ENCODE peak calls at places on chromosomes 3 and 15, in nine cellular contexts. S, X, M, C, Z, Q, K, Y and U are unnamed samples. For H3K4me1, the result is how much of the 10 kb centered on the place peaks cover.

GRCh38 chr15:38560456-38560926 is 4.1 kb downstream of the RASGRP1 start:
- DNase-seq in S (no peak), X (peak), M (no peak), C (no peak), Z (no peak), Q (peak), K (no peak), Y (no peak), U (no peak)

GRCh38 chr15:62365795-62366442 is 200.8 kb upstream of the C2CD4B start:
- DNase-seq in S (no peak), X (no peak), M (no peak), C (no peak), Z (no peak), Q (no peak), K (no peak), Y (no peak), U (peak)

GRCh38 chr3:4270726-4271125 is 32.4 kb upstream of the SETMAR start:
- DNase-seq in S (no peak), X (no peak), M (no peak), C (no peak), Z (no peak), Q (no peak), K (no peak), Y (no peak), U (no peak)

GRCh38 chr3:102259636-102260035 is 175.2 kb upstream of the ZPLD1 start:
- DNase-seq in S (no peak), X (no peak), M (no peak), C (no peak), Z (no peak), Q (no peak), K (no peak), Y (no peak), U (no peak)

GRCh38 chr15:82986442-82986780 is 401 bp downstream of the RAMAC start:
- DNase-seq in S (no peak), X (peak), M (no peak), C (no peak), Z (no peak), Q (no peak), K (no peak), Y (no peak), U (no peak)

GRCh38 chr15:66189291-66189690 is 64.3 kb downstream of the MEGF11 start:
- DNase-seq in S (no peak), X (no peak), M (no peak), C (no peak), Z (no peak), Q (no peak), K (no peak), Y (no peak), U (no peak)

GRCh38 chr3:69214241-69214640 is 91.8 kb upstream of the LMOD3 start:
- DNase-seq in S (no peak), X (no peak), M (no peak), C (no peak), Z (no peak), Q (no peak), K (no peak), Y (no peak), U (no peak)

GRCh38 chr15:71251548-71252035 is 136.3 kb downstream of the THSD4 start:
- DNase-seq in S (no peak), X (no peak), M (no peak), C (no peak), Z (peak), Q (no peak), K (no peak), Y (no peak), U (peak)

GRCh38 chr3:11613851-11614491 is 29.7 kb downstream of the VGLL4 start:
- DNase-seq in S (no peak), X (no peak), M (no peak), C (no peak), Z (no peak), Q (no peak), K (peak), Y (no peak), U (no peak)

GRCh38 chr3:179450321-179450720 is 949 bp downstream of the GNB4 start:
- DNase-seq in S (no peak), X (no peak), M (no peak), C (no peak), Z (no peak), Q (no peak), K (no peak), Y (no peak), U (no peak)

GRCh38 chr15:100241572-100242479 is 99.9 kb downstream of the ADAMTS17 start:
- DNase-seq in S (no peak), X (no peak), M (no peak), C (peak), Z (no peak), Q (no peak), K (no peak), Y (no peak), U (peak)

GRCh38 chr15:98025237-98025636 is 64.7 kb downstream of the ARRDC4 start:
- DNase-seq in S (no peak), X (no peak), M (no peak), C (no peak), Z (no peak), Q (peak), K (no peak), Y (no peak), U (no peak)

GRCh38 chr3:136818851-136819783 is at the start of gene SLC35G2:
- DNase-seq in S (peak), X (peak), M (peak), C (peak), Z (peak), Q (no peak), K (peak), Y (peak), U (peak)

GRCh38 chr15:67945951-67946700 is 106.3 kb upstream of the RNU6-1 start:
- DNase-seq in S (no peak), X (no peak), M (no peak), C (no peak), Z (no peak), Q (peak), K (no peak), Y (peak), U (peak)

GRCh38 chr15:36468746-36469145 is 110.7 kb upstream of the CDIN1 start:
- DNase-seq in S (no peak), X (no peak), M (no peak), C (no peak), Z (no peak), Q (no peak), K (no peak), Y (peak), U (no peak)

GRCh38 chr3:194814878-194815357 is 129.2 kb downstream of the FAM43A start:
- DNase-seq in S (no peak), X (no peak), M (no peak), C (no peak), Z (no peak), Q (no peak), K (no peak), Y (no peak), U (no peak)

DNA sequence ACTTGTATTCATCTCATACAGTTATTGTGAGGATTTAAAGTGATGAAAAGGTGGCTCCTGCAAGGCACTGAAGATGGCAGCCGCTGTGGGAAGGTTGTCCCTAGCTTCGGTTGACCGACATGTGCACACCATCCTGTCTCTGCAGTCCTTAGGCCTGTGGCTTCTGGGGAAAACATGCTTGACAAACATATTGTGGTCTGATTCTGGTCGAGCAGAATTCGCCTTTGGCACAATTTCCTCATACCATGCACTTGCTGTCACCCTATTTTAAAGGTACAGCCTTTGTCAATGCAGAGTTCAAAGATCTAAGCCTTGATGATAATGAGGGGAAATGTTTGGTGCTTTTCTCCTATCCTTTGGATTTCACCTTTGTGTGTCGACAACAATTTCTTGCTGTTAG is 50.9 kb downstream of the PRICKLE2 start:
- DNase-seq in S (no peak), X (no peak), M (no peak), C (no peak), Z (no peak), Q (no peak), K (no peak), Y (no peak), U (no peak)
- TF ChIP-seq CTCF in S (no peak), X (no peak), M (no peak), C (no peak), Z (no peak), Q (no peak), K (no peak), Y (no peak), U (no peak)

GRCh38 chr15:40328176-40328575 is 4.7 kb downstream of the INAFM2 start:
- DNase-seq in S (no peak), X (no peak), M (no peak), C (no peak), Z (no peak), Q (no peak), K (no peak), Y (no peak), U (no peak)

GRCh38 chr15:40325700-40326099 is 2.2 kb downstream of the INAFM2 start:
- DNase-seq in S (no peak), X (no peak), M (no peak), C (no peak), Z (no peak), Q (no peak), K (no peak), Y (no peak), U (no peak)

GRCh38 chr15:40325188-40325587 is 1.7 kb downstream of the INAFM2 start:
- DNase-seq in S (no peak), X (no peak), M (no peak), C (no peak), Z (no peak), Q (no peak), K (no peak), Y (no peak), U (no peak)

GRCh38 chr15:40328711-40329240 is 5.3 kb downstream of the INAFM2 start:
- DNase-seq in S (no peak), X (no peak), M (no peak), C (no peak), Z (no peak), Q (no peak), K (no peak), Y (no peak), U (no peak)

GRCh38 chr15:40327338-40327917 is 3.9 kb downstream of the INAFM2 start:
- DNase-seq in S (no peak), X (no peak), M (no peak), C (no peak), Z (no peak), Q (no peak), K (no peak), Y (no peak), U (no peak)
- H3K4me1 ChIP-seq in S (under half), X (under half), M (under half), C (under half), Z (under half), Q (half or more), K (under half), Y (half or more), U (under half)

DNA sequence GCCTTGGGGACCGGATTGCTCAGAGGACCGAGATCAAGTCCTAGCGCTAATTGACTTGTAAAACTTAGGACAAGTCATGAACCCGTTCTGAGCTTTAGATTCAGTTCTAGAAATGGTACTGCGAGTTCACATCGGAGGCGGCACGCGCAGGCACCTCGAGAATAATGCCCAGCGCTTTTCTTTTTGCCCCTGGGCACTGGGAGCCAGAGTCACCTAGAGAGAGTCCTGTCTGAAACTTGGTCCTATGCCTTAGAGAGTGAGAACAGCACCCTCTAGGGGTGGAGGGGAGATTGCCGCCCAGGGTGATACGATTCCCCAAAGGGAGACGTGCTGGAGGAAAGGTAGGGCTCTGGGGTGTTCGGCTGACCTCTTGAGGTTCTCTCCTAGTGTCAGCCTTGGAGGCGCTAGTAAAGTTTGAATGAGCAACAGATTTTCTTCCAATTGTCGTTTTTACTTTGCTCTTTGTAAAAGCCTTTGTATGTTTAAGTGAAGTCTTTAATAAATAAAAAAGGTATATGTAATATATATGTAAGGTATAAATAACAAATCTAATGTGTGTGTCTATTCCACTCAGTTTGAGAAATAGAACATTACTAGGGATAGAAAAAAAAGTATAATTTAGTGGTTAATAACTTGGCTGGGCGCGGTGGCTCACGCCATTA is 826 bp downstream of the EEF1AKMT4 start:
- DNase-seq in S (peak), X (peak), M (peak), C (peak), Z (peak), Q (peak), K (peak), Y (peak), U (peak)
- TF ChIP-seq CTCF in S (peak), X (peak), M (peak), C (peak), Z (peak), Q (peak), K (peak), Y (peak), U (peak)

GRCh38 chr3:83769791-83770663 is 1188.8 kb upstream of the CADM2 start:
- DNase-seq in S (no peak), X (no peak), M (no peak), C (no peak), Z (no peak), Q (no peak), K (no peak), Y (no peak), U (no peak)
- H3K4me1 ChIP-seq in S (under half), X (under half), M (under half), C (under half), Z (under half), Q (under half), K (under half), Y (under half), U (under half)

GRCh38 chr3:196523841-196524240 is 8.7 kb upstream of the SMCO1 start:
- DNase-seq in S (no peak), X (no peak), M (no peak), C (no peak), Z (no peak), Q (no peak), K (no peak), Y (no peak), U (no peak)

GRCh38 chr3:196519738-196520122 is 4.6 kb upstream of the SMCO1 start:
- DNase-seq in S (no peak), X (no peak), M (no peak), C (no peak), Z (no peak), Q (no peak), K (no peak), Y (no peak), U (peak)

GRCh38 chr3:196528639-196529233 is 13.6 kb upstream of the SMCO1 start:
- DNase-seq in S (no peak), X (peak), M (peak), C (peak), Z (peak), Q (peak), K (peak), Y (peak), U (peak)

GRCh38 chr3:196525141-196525540 is 10.0 kb upstream of the SMCO1 start:
- DNase-seq in S (no peak), X (no peak), M (no peak), C (no peak), Z (no peak), Q (no peak), K (no peak), Y (no peak), U (no peak)

GRCh38 chr3:196524527-196524926 is 9.4 kb upstream of the SMCO1 start:
- DNase-seq in S (no peak), X (no peak), M (no peak), C (no peak), Z (no peak), Q (no peak), K (no peak), Y (no peak), U (no peak)
- TF ChIP-seq CTCF in S (no peak), X (no peak), M (no peak), C (no peak), Z (peak), Q (no peak), K (no peak), Y (peak), U (peak)

GRCh38 chr3:157086775-157087174 is 73.2 kb downstream of the CCNL1 start:
- DNase-seq in S (no peak), X (no peak), M (no peak), C (no peak), Z (no peak), Q (no peak), K (no peak), Y (no peak), U (no peak)

GRCh38 chr3:157086053-157086761 is 73.7 kb downstream of the CCNL1 start:
- DNase-seq in S (no peak), X (no peak), M (no peak), C (no peak), Z (no peak), Q (no peak), K (peak), Y (no peak), U (no peak)

GRCh38 chr3:157081681-157082210 is 78.2 kb downstream of the CCNL1 start:
- DNase-seq in S (peak), X (peak), M (peak), C (peak), Z (peak), Q (peak), K (peak), Y (peak), U (peak)

GRCh38 chr3:157082305-157082981 is 77.5 kb downstream of the CCNL1 start:
- DNase-seq in S (no peak), X (no peak), M (no peak), C (no peak), Z (no peak), Q (no peak), K (no peak), Y (no peak), U (no peak)

GRCh38 chr3:157083824-157084223 is 76.1 kb downstream of the CCNL1 start:
- DNase-seq in S (no peak), X (no peak), M (no peak), C (no peak), Z (no peak), Q (no peak), K (no peak), Y (no peak), U (no peak)
- H3K4me1 ChIP-seq in S (under half), X (under half), M (under half), C (under half), Z (under half), Q (under half), K (under half), Y (half or more), U (under half)

GRCh38 chr3:103306081-103306480 is 871.3 kb downstream of the ZPLD1 start:
- DNase-seq in S (no peak), X (no peak), M (no peak), C (no peak), Z (no peak), Q (no peak), K (no peak), Y (no peak), U (no peak)

DNA sequence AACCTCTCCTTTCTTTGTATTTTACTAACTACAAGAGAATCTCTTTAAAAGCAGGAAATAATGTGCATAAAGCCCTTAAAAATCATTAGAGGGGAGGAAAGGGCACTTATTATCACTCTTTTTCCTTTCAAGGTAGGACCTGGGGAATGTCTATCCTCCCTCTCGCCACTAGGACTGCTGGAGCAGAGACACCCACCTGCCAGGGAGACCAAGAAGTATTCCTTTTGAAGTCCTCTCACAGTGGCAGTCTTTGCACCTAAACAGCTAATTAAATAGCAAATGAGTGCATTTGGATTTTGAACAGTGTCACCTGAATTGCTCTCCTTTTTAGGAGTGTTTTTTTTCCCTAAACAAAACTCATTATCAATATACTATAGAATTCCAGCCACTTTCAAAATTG is 874.1 kb downstream of the ZPLD1 start:
- DNase-seq in S (no peak), X (no peak), M (no peak), C (no peak), Z (no peak), Q (no peak), K (no peak), Y (peak), U (no peak)
- TF ChIP-seq CTCF in S (no peak), X (no peak), M (no peak), C (no peak), Z (peak), Q (no peak), K (no peak), Y (no peak), U (peak)

GRCh38 chr15:80582816-80583423 is 112.2 kb upstream of the ABHD17C start:
- DNase-seq in S (peak), X (no peak), M (no peak), C (no peak), Z (no peak), Q (no peak), K (no peak), Y (no peak), U (no peak)

GRCh38 chr15:80586141-80586540 is 109.0 kb upstream of the ABHD17C start:
- DNase-seq in S (no peak), X (no peak), M (no peak), C (no peak), Z (no peak), Q (no peak), K (no peak), Y (no peak), U (no peak)

GRCh38 chr15:80584973-80585372 is 110.1 kb upstream of the ABHD17C start:
- DNase-seq in S (no peak), X (no peak), M (no peak), C (no peak), Z (no peak), Q (no peak), K (no peak), Y (no peak), U (no peak)

GRCh38 chr15:80585544-80586018 is 109.5 kb upstream of the ABHD17C start:
- DNase-seq in S (no peak), X (no peak), M (no peak), C (no peak), Z (no peak), Q (no peak), K (no peak), Y (no peak), U (no peak)

GRCh38 chr15:80584561-80584964 is 110.5 kb upstream of the ABHD17C start:
- DNase-seq in S (peak), X (no peak), M (no peak), C (no peak), Z (no peak), Q (no peak), K (no peak), Y (no peak), U (no peak)
- H3K4me1 ChIP-seq in S (under half), X (under half), M (under half), C (under half), Z (under half), Q (under half), K (under half), Y (under half), U (under half)

GRCh38 chr3:31244929-31245817 is 287.6 kb upstream of the STT3B start:
- DNase-seq in S (no peak), X (no peak), M (no peak), C (no peak), Z (no peak), Q (peak), K (no peak), Y (peak), U (no peak)
- TF ChIP-seq CTCF in S (no peak), X (no peak), M (no peak), C (no peak), Z (no peak), Q (no peak), K (no peak), Y (no peak), U (no peak)

GRCh38 chr15:32829441-32829840 is 111.6 kb downstream of the GREM1 start:
- DNase-seq in S (no peak), X (no peak), M (no peak), C (no peak), Z (no peak), Q (no peak), K (no peak), Y (no peak), U (no peak)

GRCh38 chr15:32828507-32829186 is 110.8 kb downstream of the GREM1 start:
- DNase-seq in S (no peak), X (no peak), M (no peak), C (no peak), Z (no peak), Q (no peak), K (no peak), Y (no peak), U (no peak)

GRCh38 chr15:32833323-32833944 is 115.6 kb downstream of the GREM1 start:
- DNase-seq in S (no peak), X (no peak), M (no peak), C (no peak), Z (no peak), Q (no peak), K (no peak), Y (no peak), U (no peak)

GRCh38 chr15:32834156-32834555 is 116.4 kb downstream of the GREM1 start:
- DNase-seq in S (no peak), X (no peak), M (no peak), C (no peak), Z (no peak), Q (no peak), K (no peak), Y (no peak), U (no peak)

GRCh38 chr15:32831458-32831857 is 113.7 kb downstream of the GREM1 start:
- DNase-seq in S (no peak), X (no peak), M (no peak), C (no peak), Z (no peak), Q (no peak), K (no peak), Y (no peak), U (no peak)
- H3K4me1 ChIP-seq in S (under half), X (under half), M (under half), C (under half), Z (under half), Q (under half), K (under half), Y (under half), U (under half)